ENCODE peak calls at places on chromosomes 3 and 15, in ten cellular contexts. J is heart left ventricle, D is tibial nerve, K is IMR-90, Y is breast epithelium, L is GM12878, B is body of pancreas, X is endothelial cell of umbilical vein, N is ovary, E is transverse colon. H is an unnamed sample. For H3K4me1, the result is how much of the 10 kb centered on the place peaks cover.

GRCh38 chr15:85742186-85742751 is 52.5 kb downstream of the KLHL25 start:
- DNase-seq in J (no peak), D (no peak), K (peak), Y (no peak), L (no peak), B (no peak), X (no peak), N (no peak), E (no peak), H (no peak)

GRCh38 chr15:65054333-65055200 is 9.4 kb downstream of the SLC51B start:
- DNase-seq in J (peak), D (peak), K (peak), Y (peak), L (no peak), B (peak), X (peak), N (peak), E (peak), H (peak)

GRCh38 chr15:100923902-100924301 is 4.7 kb downstream of the LRRK1 start:
- DNase-seq in J (no peak), D (no peak), K (no peak), Y (no peak), L (no peak), B (no peak), X (no peak), N (no peak), E (no peak), H (no peak)

GRCh38 chr3:33081812-33082211 is 15.1 kb downstream of the GLB1 start:
- DNase-seq in J (no peak), D (no peak), K (no peak), Y (no peak), L (no peak), B (no peak), X (no peak), N (no peak), E (no peak), H (no peak)

GRCh38 chr3:85785766-85786165 is 827.0 kb downstream of the CADM2 start:
- DNase-seq in J (no peak), D (no peak), K (no peak), Y (no peak), L (no peak), B (no peak), X (peak), N (no peak), E (no peak), H (no peak)

GRCh38 chr3:188554404-188554803 is 400.4 kb downstream of the LPP start:
- DNase-seq in J (no peak), D (no peak), K (peak), Y (no peak), L (no peak), B (no peak), X (no peak), N (no peak), E (no peak), H (peak)

GRCh38 chr3:94978076-94978475 is 915.2 kb downstream of the NSUN3 start:
- DNase-seq in J (no peak), D (no peak), K (no peak), Y (no peak), L (no peak), B (no peak), X (no peak), N (no peak), E (no peak), H (no peak)

GRCh38 chr3:160140756-160141155 is 84.5 kb upstream of the C3orf80 start:
- DNase-seq in J (no peak), D (no peak), K (no peak), Y (no peak), L (no peak), B (no peak), X (no peak), N (no peak), E (no peak), H (no peak)

GRCh38 chr3:132265008-132265407 is 52.2 kb upstream of the ACP3 start:
- DNase-seq in J (no peak), D (no peak), K (no peak), Y (no peak), L (no peak), B (no peak), X (no peak), N (no peak), E (no peak), H (no peak)

GRCh38 chr3:165256554-165256953 is 60.4 kb upstream of the SLITRK3 start:
- DNase-seq in J (no peak), D (no peak), K (no peak), Y (no peak), L (no peak), B (no peak), X (no peak), N (no peak), E (no peak), H (no peak)

GRCh38 chr3:11716576-11717250 is 73.0 kb upstream of the VGLL4 start:
- DNase-seq in J (no peak), D (no peak), K (no peak), Y (no peak), L (no peak), B (no peak), X (peak), N (no peak), E (no peak), H (no peak)

GRCh38 chr15:66615846-66616245 is 50.0 kb upstream of the LCTL start:
- DNase-seq in J (no peak), D (no peak), K (no peak), Y (no peak), L (no peak), B (no peak), X (no peak), N (no peak), E (no peak), H (no peak)

GRCh38 chr15:66615175-66615495 is 49.3 kb upstream of the LCTL start:
- DNase-seq in J (no peak), D (no peak), K (no peak), Y (no peak), L (no peak), B (no peak), X (no peak), N (no peak), E (no peak), H (no peak)

GRCh38 chr15:66619152-66619903 is 53.5 kb upstream of the LCTL start:
- DNase-seq in J (peak), D (peak), K (peak), Y (peak), L (no peak), B (peak), X (peak), N (peak), E (peak), H (peak)

GRCh38 chr15:66614456-66615174 is 48.8 kb upstream of the LCTL start:
- DNase-seq in J (no peak), D (no peak), K (no peak), Y (no peak), L (no peak), B (no peak), X (no peak), N (no peak), E (no peak), H (no peak)

GRCh38 chr15:66617137-66618090 is 51.6 kb upstream of the LCTL start:
- DNase-seq in J (peak), D (peak), K (peak), Y (no peak), L (no peak), B (peak), X (peak), N (peak), E (peak), H (peak)
- TF ChIP-seq POLR2A in J (peak), D (no peak), K (peak), Y (no peak), L (no peak), B (no peak), X (no peak), N (no peak), E (no peak), H (peak)

GRCh38 chr15:88630141-88630721 is 8.6 kb upstream of the ISG20 start:
- DNase-seq in J (no peak), D (no peak), K (no peak), Y (no peak), L (no peak), B (no peak), X (peak), N (no peak), E (peak), H (no peak)
- H3K4me1 ChIP-seq in J (under half), D (under half), K (under half), Y (under half), L (half or more), B (under half), X (under half), N (under half), E (under half), H (under half)

GRCh38 chr15:91534235-91534634 is 319.3 kb upstream of the SLCO3A1 start:
- DNase-seq in J (no peak), D (no peak), K (no peak), Y (no peak), L (no peak), B (no peak), X (no peak), N (no peak), E (no peak), H (no peak)
- TF ChIP-seq POLR2A in J (no peak), D (no peak), K (no peak), Y (no peak), L (no peak), B (no peak), X (no peak), N (no peak), E (no peak), H (no peak)

DNA sequence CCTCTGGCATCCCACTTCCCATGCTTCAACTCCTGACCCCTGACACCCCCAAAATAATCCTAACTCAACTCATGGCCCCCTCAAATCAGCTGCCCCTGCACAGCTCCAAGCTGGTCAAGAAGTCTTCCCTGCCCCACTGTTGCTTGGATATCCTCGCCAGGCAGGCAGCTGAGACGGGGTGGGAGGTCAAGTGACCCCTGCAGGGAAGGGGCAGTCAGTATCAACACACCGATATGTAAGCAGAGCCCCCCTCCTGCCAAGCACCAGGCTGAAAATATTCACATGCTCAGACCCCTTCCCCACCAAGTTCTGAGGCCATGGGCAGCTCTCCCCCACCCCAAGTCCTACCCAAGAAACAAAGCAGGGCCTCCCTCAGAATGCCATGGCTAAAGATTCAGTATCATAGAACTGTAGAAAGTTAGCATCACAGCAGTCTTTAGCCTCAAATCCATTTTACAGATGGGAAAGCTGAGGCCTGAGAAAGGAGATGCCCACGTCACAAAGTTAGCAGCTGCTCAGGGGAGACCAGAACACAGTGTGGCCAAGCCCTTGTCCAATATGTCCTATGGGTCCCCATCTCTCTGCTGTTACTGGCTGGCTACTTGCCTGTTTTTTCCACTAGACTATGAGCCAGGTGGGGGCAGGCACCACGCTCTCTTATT is 67.8 kb downstream of the SLC12A8 start:
- DNase-seq in J (no peak), D (no peak), K (no peak), Y (no peak), L (no peak), B (no peak), X (no peak), N (no peak), E (no peak), H (no peak)
- H3K4me1 ChIP-seq in J (half or more), D (under half), K (under half), Y (under half), L (half or more), B (under half), X (under half), N (under half), E (under half), H (under half)

DNA sequence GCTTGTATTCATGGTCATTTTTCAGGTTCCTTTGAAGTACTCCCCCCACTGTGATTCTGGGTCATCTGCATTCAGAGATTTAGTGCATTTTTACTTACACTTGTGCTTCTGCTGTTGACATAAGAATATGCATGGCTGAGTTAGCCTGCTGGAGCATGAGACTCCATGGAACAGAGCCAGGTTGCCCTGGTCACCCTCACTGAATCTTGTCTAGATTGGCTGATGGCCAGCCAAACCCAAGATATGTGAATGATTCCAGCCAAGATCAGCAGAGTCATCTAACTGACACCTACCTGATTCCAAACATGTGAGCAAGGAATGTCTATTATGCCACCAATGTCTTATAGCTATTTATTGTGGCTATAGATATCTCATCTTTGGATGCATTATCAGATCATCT is 25.1 kb downstream of the DTWD1 start:
- DNase-seq in J (peak), D (peak), K (peak), Y (no peak), L (no peak), B (peak), X (peak), N (no peak), E (no peak), H (no peak)
- TF ChIP-seq POLR2A in J (no peak), D (no peak), K (no peak), Y (no peak), L (no peak), B (no peak), X (no peak), N (no peak), E (no peak), H (no peak)

DNA sequence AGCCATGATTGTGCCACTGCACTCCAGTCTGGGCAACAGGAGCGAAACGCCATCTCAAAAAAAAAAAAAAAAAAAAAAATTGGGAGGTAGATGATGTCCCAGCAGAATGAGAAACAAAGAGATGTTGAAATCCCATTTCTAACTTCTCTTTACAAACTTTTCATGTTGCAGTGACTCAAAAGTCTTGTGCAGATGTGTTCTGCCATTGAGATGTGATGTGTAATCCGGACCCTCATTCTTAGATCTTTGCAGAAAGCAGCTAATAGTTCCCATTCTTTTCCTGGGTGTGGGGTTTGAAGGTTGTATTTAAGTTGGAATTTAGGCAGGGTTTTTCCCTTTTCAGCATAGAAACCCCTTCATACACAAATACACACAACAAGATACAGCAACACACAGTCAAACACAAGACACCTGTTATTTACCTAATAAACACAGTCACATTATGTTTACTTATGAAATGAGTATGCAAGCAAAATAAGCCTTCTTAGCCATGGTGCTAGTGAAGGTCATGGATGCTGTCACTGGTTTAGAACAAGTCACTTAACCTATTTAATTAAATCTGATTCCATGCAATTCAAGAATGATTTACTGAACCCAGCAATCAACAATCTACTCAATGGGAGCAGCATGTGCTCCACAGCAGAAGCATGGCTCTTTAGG is 14.9 kb downstream of the SIAH2 start:
- DNase-seq in J (no peak), D (no peak), K (no peak), Y (no peak), L (no peak), B (no peak), X (no peak), N (no peak), E (no peak), H (no peak)
- H3K4me1 ChIP-seq in J (under half), D (under half), K (under half), Y (under half), L (under half), B (half or more), X (under half), N (under half), E (half or more), H (under half)

GRCh38 chr15:63600646-63601025 is 3.4 kb downstream of the FBXL22 start:
- DNase-seq in J (peak), D (peak), K (peak), Y (peak), L (peak), B (peak), X (peak), N (peak), E (peak), H (peak)
- TF ChIP-seq POLR2A in J (peak), D (peak), K (peak), Y (peak), L (peak), B (peak), X (peak), N (peak), E (peak), H (peak)

GRCh38 chr3:58638586-58638985 is 28.0 kb downstream of the FAM3D start:
- DNase-seq in J (no peak), D (no peak), K (no peak), Y (no peak), L (no peak), B (no peak), X (no peak), N (no peak), E (no peak), H (no peak)
- H3K4me1 ChIP-seq in J (under half), D (under half), K (under half), Y (under half), L (under half), B (under half), X (under half), N (under half), E (under half), H (under half)